ENCODE peak calls at places on chromosomes 2 and 18, in five cellular contexts. One of them, this sample, is unnamed.
A peak's percentile ranks its signal among the peaks of the same experiment; 100 is the strongest.

GRCh38 chr2:37796481-37796880 is 125.0 kb upstream of the CDC42EP3 start:
- DNase-seq in uterus: no peak
- DNase-seq in cardiac fibroblast: no peak
- DNase-seq in neural progenitor cell: no peak
- DNase-seq in right cardiac atrium: no peak
- DNase-seq in this sample: no peak

GRCh38 chr18:76491801-76492668 is 3.0 kb downstream of the ZNF516 start:
- DNase-seq in right cardiac atrium: no peak
- DNase-seq in cardiac fibroblast: peak; percentile 41
- DNase-seq in uterus: no peak
- DNase-seq in neural progenitor cell: peak; percentile 69
- DNase-seq in this sample: no peak

GRCh38 chr2:172889767-172890430 is 154.3 kb downstream of the RAPGEF4 start:
- DNase-seq in right cardiac atrium: no peak
- DNase-seq in cardiac fibroblast: peak; percentile 21
- DNase-seq in uterus: no peak
- DNase-seq in neural progenitor cell: no peak
- DNase-seq in this sample: no peak

GRCh38 chr18:42196651-42197050 is 241.6 kb downstream of the PIK3C3 start:
- DNase-seq in neural progenitor cell: no peak
- DNase-seq in uterus: no peak
- DNase-seq in right cardiac atrium: no peak
- DNase-seq in cardiac fibroblast: no peak
- DNase-seq in this sample: no peak

GRCh38 chr18:45164551-45164950 is 450.7 kb upstream of the SLC14A2 start:
- DNase-seq in uterus: no peak
- DNase-seq in right cardiac atrium: no peak
- DNase-seq in cardiac fibroblast: peak; percentile 31
- DNase-seq in neural progenitor cell: no peak
- DNase-seq in this sample: no peak

GRCh38 chr18:59219672-59220163 is at the start of gene GRP:
- DNase-seq in uterus: no peak
- DNase-seq in neural progenitor cell: peak; percentile 72
- DNase-seq in cardiac fibroblast: no peak
- DNase-seq in right cardiac atrium: no peak
- DNase-seq in this sample: no peak

GRCh38 chr2:27222407-27222806 is 5.2 kb downstream of the CAD start:
- DNase-seq in right cardiac atrium: no peak
- DNase-seq in cardiac fibroblast: no peak
- DNase-seq in neural progenitor cell: no peak
- DNase-seq in uterus: no peak
- DNase-seq in this sample: no peak

GRCh38 chr18:65990174-65990690 is 239.4 kb downstream of the CDH7 start:
- DNase-seq in uterus: no peak
- DNase-seq in cardiac fibroblast: no peak
- DNase-seq in right cardiac atrium: no peak
- DNase-seq in neural progenitor cell: no peak
- DNase-seq in this sample: no peak

GRCh38 chr18:57814555-57814954 is 11.4 kb upstream of the ATP8B1 start:
- DNase-seq in neural progenitor cell: no peak
- DNase-seq in cardiac fibroblast: no peak
- DNase-seq in right cardiac atrium: no peak
- DNase-seq in uterus: no peak
- DNase-seq in this sample: no peak

GRCh38 chr18:76495435-76496199 is 575 bp upstream of the ZNF516 start:
- DNase-seq in neural progenitor cell: peak; percentile 79
- DNase-seq in cardiac fibroblast: peak; percentile 47
- DNase-seq in uterus: peak; percentile 47
- DNase-seq in right cardiac atrium: no peak
- DNase-seq in this sample: no peak

GRCh38 chr2:46552528-46552927 is 73.2 kb downstream of the TMEM247 start:
- DNase-seq in neural progenitor cell: no peak
- DNase-seq in uterus: no peak
- DNase-seq in cardiac fibroblast: no peak
- DNase-seq in right cardiac atrium: no peak
- DNase-seq in this sample: no peak

GRCh38 chr2:46550686-46551404 is 71.5 kb downstream of the TMEM247 start:
- DNase-seq in uterus: no peak
- DNase-seq in right cardiac atrium: no peak
- DNase-seq in cardiac fibroblast: no peak
- DNase-seq in neural progenitor cell: no peak
- DNase-seq in this sample: no peak

GRCh38 chr2:46549159-46549902 is 70.0 kb downstream of the TMEM247 start:
- DNase-seq in neural progenitor cell: no peak
- DNase-seq in cardiac fibroblast: no peak
- DNase-seq in right cardiac atrium: no peak
- DNase-seq in uterus: no peak
- DNase-seq in this sample: peak; percentile 81

GRCh38 chr2:46554381-46554780 is 75.0 kb downstream of the TMEM247 start:
- DNase-seq in neural progenitor cell: no peak
- DNase-seq in right cardiac atrium: peak; percentile 56
- DNase-seq in cardiac fibroblast: peak; percentile 57
- DNase-seq in uterus: no peak
- DNase-seq in this sample: no peak

GRCh38 chr2:46552086-46552485 is 72.7 kb downstream of the TMEM247 start:
- DNase-seq in right cardiac atrium: no peak
- DNase-seq in cardiac fibroblast: no peak
- DNase-seq in neural progenitor cell: no peak
- DNase-seq in uterus: no peak
- DNase-seq in this sample: no peak
- H3K4me3 ChIP-seq in right cardiac atrium: no peak overlapping the region
- H3K4me3 ChIP-seq in cardiac fibroblast: no peak overlapping the region
- H3K4me3 ChIP-seq in neural progenitor cell: no peak overlapping the region
- H3K4me3 ChIP-seq in uterus: no peak overlapping the region
- H3K4me3 ChIP-seq in this sample: no peak overlapping the region

GRCh38 chr18:46893360-46893759 is 23.9 kb downstream of the PIAS2 start:
- DNase-seq in cardiac fibroblast: no peak
- DNase-seq in neural progenitor cell: no peak
- DNase-seq in right cardiac atrium: no peak
- DNase-seq in uterus: no peak
- DNase-seq in this sample: no peak

GRCh38 chr18:46891742-46892214 is 25.5 kb downstream of the PIAS2 start:
- DNase-seq in cardiac fibroblast: no peak
- DNase-seq in neural progenitor cell: no peak
- DNase-seq in right cardiac atrium: no peak
- DNase-seq in uterus: no peak
- DNase-seq in this sample: no peak

GRCh38 chr18:46892842-46893241 is 24.5 kb downstream of the PIAS2 start:
- DNase-seq in neural progenitor cell: no peak
- DNase-seq in right cardiac atrium: no peak
- DNase-seq in cardiac fibroblast: no peak
- DNase-seq in uterus: no peak
- DNase-seq in this sample: no peak

GRCh38 chr18:46886893-46887292 is 30.4 kb downstream of the PIAS2 start:
- DNase-seq in uterus: no peak
- DNase-seq in right cardiac atrium: no peak
- DNase-seq in cardiac fibroblast: no peak
- DNase-seq in neural progenitor cell: no peak
- DNase-seq in this sample: no peak

DNA sequence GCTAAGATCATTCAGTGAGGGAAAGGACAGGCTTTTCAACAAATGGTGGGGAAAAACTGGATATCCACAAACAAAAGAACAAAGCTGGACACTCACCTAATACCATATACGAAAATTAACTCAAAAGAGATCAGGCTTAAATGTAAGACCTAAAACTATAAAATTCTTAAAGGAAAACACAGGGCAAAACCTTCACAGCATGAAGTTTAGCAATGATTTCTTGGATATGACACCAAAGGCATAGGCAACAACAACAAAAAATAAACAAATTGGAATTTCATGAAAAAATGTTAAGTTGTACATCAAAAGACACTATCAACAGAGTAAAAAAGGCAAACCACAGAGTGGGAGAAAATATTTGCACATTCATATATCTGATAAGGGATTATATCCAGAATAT is 28.3 kb downstream of the PIAS2 start:
- DNase-seq in uterus: no peak
- DNase-seq in cardiac fibroblast: no peak
- DNase-seq in right cardiac atrium: no peak
- DNase-seq in neural progenitor cell: no peak
- DNase-seq in this sample: no peak
- H3K4me3 ChIP-seq in uterus: no peak overlapping the region
- H3K4me3 ChIP-seq in cardiac fibroblast: no peak overlapping the region
- H3K4me3 ChIP-seq in right cardiac atrium: no peak overlapping the region
- H3K4me3 ChIP-seq in neural progenitor cell: no peak overlapping the region
- H3K4me3 ChIP-seq in this sample: no peak overlapping the region

GRCh38 chr2:15594291-15595256 is 2.9 kb downstream of the DDX1 start:
- DNase-seq in right cardiac atrium: no peak
- DNase-seq in uterus: no peak
- DNase-seq in neural progenitor cell: no peak
- DNase-seq in cardiac fibroblast: no peak
- DNase-seq in this sample: no peak

GRCh38 chr2:15591692-15592463 is at the start of gene DDX1:
- DNase-seq in right cardiac atrium: peak; percentile 94
- DNase-seq in cardiac fibroblast: peak; percentile 91
- DNase-seq in neural progenitor cell: peak; percentile 89
- DNase-seq in uterus: peak; percentile 82
- DNase-seq in this sample: peak; percentile 65

GRCh38 chr2:15591373-15591691 is 336 bp upstream of the DDX1 start:
- DNase-seq in uterus: no peak
- DNase-seq in neural progenitor cell: no peak
- DNase-seq in right cardiac atrium: no peak
- DNase-seq in cardiac fibroblast: no peak
- DNase-seq in this sample: no peak

GRCh38 chr2:15595342-15595905 is 3.8 kb downstream of the DDX1 start:
- DNase-seq in uterus: no peak
- DNase-seq in neural progenitor cell: no peak
- DNase-seq in right cardiac atrium: no peak
- DNase-seq in cardiac fibroblast: no peak
- DNase-seq in this sample: no peak

DNA sequence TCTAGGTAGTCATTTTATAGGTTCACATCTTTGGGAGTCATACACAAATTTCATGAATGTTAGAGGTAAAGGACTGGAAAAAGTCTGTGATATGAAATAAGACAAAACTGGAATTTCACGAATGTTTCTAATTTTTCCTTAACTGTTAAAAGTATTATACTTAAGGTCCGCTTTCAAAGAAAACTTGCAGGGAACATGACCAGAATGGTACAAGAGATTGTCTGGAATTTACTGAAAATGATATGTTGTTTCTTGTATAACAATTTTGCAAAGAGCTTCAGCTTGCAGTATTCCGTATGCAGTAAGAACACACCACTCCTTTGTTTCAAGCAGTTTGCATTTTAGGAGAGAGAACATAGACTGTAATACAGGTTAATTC is 1.6 kb downstream of the DDX1 start:
- DNase-seq in right cardiac atrium: no peak
- DNase-seq in neural progenitor cell: no peak
- DNase-seq in cardiac fibroblast: no peak
- DNase-seq in uterus: no peak
- DNase-seq in this sample: no peak
- H3K4me3 ChIP-seq in right cardiac atrium: no peak overlapping the region
- H3K4me3 ChIP-seq in neural progenitor cell: peak overlapping the region; percentile 75
- H3K4me3 ChIP-seq in cardiac fibroblast: no peak overlapping the region
- H3K4me3 ChIP-seq in uterus: peak overlapping the region; percentile 87
- H3K4me3 ChIP-seq in this sample: peak overlapping the region; percentile 89

GRCh38 chr2:75562513-75562864 is 1.8 kb upstream of the EVA1A start:
- DNase-seq in cardiac fibroblast: no peak
- DNase-seq in uterus: no peak
- DNase-seq in neural progenitor cell: no peak
- DNase-seq in right cardiac atrium: no peak
- DNase-seq in this sample: no peak

GRCh38 chr2:75563591-75563990 is 2.9 kb upstream of the EVA1A start:
- DNase-seq in uterus: no peak
- DNase-seq in cardiac fibroblast: no peak
- DNase-seq in right cardiac atrium: no peak
- DNase-seq in neural progenitor cell: no peak
- DNase-seq in this sample: peak; percentile 78

GRCh38 chr2:75560768-75561565 is at the start of gene EVA1A:
- DNase-seq in neural progenitor cell: peak; percentile 80
- DNase-seq in cardiac fibroblast: peak; percentile 74
- DNase-seq in uterus: peak; percentile 42
- DNase-seq in right cardiac atrium: peak; percentile 57
- DNase-seq in this sample: no peak

GRCh38 chr2:75560022-75560767 is 544 bp downstream of the EVA1A start:
- DNase-seq in cardiac fibroblast: peak; percentile 39
- DNase-seq in neural progenitor cell: peak; percentile 60
- DNase-seq in uterus: peak; percentile 16
- DNase-seq in right cardiac atrium: no peak
- DNase-seq in this sample: no peak

DNA sequence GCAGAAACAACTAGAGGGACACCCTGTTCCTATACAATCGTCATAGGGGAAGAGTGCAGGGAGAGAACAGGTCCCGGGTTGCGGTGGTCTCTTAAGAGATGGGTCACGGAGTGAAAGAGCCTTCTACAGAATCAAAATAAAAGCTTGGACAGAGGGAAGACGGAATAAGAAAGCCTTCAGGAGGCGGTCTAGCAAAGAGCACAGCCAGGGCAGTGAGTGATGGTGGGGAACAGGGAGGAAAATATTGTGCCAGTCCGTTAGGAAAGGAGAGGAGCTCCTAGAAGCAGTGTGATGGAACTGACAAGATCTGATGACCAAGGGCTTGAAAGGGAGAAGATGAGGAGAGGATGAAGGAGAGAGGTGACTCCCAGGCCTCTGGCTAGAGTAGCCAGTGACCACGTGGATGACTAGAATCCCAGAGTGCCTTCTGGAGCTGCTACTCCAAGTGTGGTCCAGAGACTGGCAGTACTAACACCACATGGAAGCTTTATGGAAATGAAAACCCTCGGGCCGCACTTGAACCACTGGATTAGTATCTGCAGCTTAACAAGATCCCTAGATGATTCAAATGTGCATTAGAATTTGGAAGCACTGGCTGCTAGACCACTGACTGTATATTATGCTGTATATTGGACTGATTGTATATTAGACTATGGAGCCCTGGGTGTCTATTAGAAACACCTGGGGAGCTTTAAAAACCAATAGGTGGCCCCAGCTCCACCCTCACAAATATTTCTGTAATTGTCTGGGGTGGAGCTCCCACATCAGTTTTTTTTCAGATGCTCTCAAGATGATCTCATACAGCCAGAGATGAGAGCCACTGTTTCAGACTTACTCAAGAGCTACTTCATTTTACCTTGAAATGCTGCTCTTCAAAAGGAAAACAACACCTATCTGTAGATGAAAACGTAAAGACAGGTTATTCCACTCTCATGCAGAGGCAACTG is 1.1 kb upstream of the EVA1A start:
- DNase-seq in cardiac fibroblast: no peak
- DNase-seq in right cardiac atrium: no peak
- DNase-seq in neural progenitor cell: no peak
- DNase-seq in uterus: no peak
- DNase-seq in this sample: no peak
- H3K4me3 ChIP-seq in cardiac fibroblast: peak overlapping the region; percentile 73
- H3K4me3 ChIP-seq in right cardiac atrium: no peak overlapping the region
- H3K4me3 ChIP-seq in neural progenitor cell: peak overlapping the region; percentile 77
- H3K4me3 ChIP-seq in uterus: peak overlapping the region; percentile 49
- H3K4me3 ChIP-seq in this sample: no peak overlapping the region

This sample was measured in Jurkat, Clone E6-1.